ENCODE peak calls at places on chromosomes 7 and 10, in nine cellular contexts. B, H, G, R, Q, K, J, E and V are unnamed samples.

GRCh38 chr10:62669351-62669750 is 135.2 kb upstream of the ADO start:
- DNase-seq in H (no peak), B (no peak), Q (no peak), J (no peak), G (no peak), R (no peak), K (no peak), E (no peak), V (no peak)

GRCh38 chr10:131099028-131099427 is 212.5 kb downstream of the TCERG1L start:
- DNase-seq in G (no peak), H (no peak), R (no peak), Q (no peak), E (no peak), B (no peak), K (no peak), J (no peak), V (no peak)

GRCh38 chr7:100675581-100676350 is 2.2 kb downstream of the GNB2 start:
- DNase-seq in K (peak; percentile 35), G (peak; percentile 71), B (peak; percentile 63), E (peak; percentile 33), J (peak; percentile 73), Q (peak; percentile 76), H (peak; percentile 80), R (peak; percentile 53), V (peak; percentile 83)

GRCh38 chr7:117110480-117111315 is 157.4 kb downstream of the ST7 start:
- DNase-seq in G (no peak), J (no peak), E (no peak), B (no peak), K (no peak), H (no peak), Q (no peak), R (no peak), V (peak; percentile 13)

GRCh38 chr10:49363309-49364031 is 32.4 kb downstream of the DRGX start:
- DNase-seq in G (no peak), H (peak; percentile 5), R (no peak), Q (no peak), K (no peak), E (no peak), B (no peak), J (no peak), V (no peak)

GRCh38 chr7:143002106-143002505 is 24.8 kb downstream of the OR9A2 start:
- DNase-seq in G (no peak), Q (peak; percentile 55), H (no peak), K (peak; percentile 20), B (no peak), J (peak; percentile 48), R (no peak), E (no peak), V (no peak)

GRCh38 chr7:40306596-40306995 is 171.8 kb downstream of the SUGCT start:
- DNase-seq in H (no peak), G (no peak), B (peak; percentile 36), Q (peak; percentile 39), K (no peak), J (peak; percentile 53), E (no peak), R (peak; percentile 64), V (no peak)

GRCh38 chr7:118109607-118110006 is 74.4 kb upstream of the LSM8 start:
- DNase-seq in J (no peak), E (no peak), R (no peak), G (no peak), K (peak; percentile 63), B (no peak), H (no peak), Q (no peak), V (no peak)

GRCh38 chr10:131880016-131880590 is 20.7 kb upstream of the PPP2R2D start:
- DNase-seq in G (no peak), H (no peak), R (no peak), Q (no peak), B (no peak), E (no peak), J (no peak), K (no peak), V (no peak)

GRCh38 chr7:28481131-28481926 is 69.0 kb downstream of the CREB5 start:
- DNase-seq in B (peak; percentile 42), Q (peak; percentile 71), J (peak; percentile 72), R (peak; percentile 57), G (peak; percentile 28), K (no peak), E (no peak), H (no peak), V (no peak)

GRCh38 chr7:3005257-3005656 is 38.4 kb downstream of the CARD11 start:
- DNase-seq in H (no peak), J (no peak), K (no peak), E (no peak), B (no peak), G (no peak), Q (no peak), R (no peak), V (no peak)

GRCh38 chr7:47787249-47788069 is 160.8 kb downstream of the PKD1L1 start:
- DNase-seq in E (no peak), K (no peak), J (no peak), R (no peak), G (no peak), Q (no peak), H (no peak), B (no peak), V (no peak)

GRCh38 chr7:81013036-81013435 is 94.2 kb upstream of the SEMA3C start:
- DNase-seq in J (peak; percentile 73), E (peak; percentile 26), Q (peak; percentile 74), B (peak; percentile 80), K (peak; percentile 66), R (peak; percentile 66), H (no peak), G (no peak), V (no peak)

GRCh38 chr7:74262639-74263398 is 8.6 kb upstream of the RFC2 start:
- DNase-seq in K (no peak), J (no peak), G (no peak), R (no peak), E (no peak), H (no peak), B (no peak), Q (no peak), V (no peak)

GRCh38 chr7:35249537-35249907 is 4.4 kb downstream of the TBX20 start:
- DNase-seq in K (no peak), Q (peak; percentile 42), G (no peak), J (no peak), H (no peak), R (no peak), E (no peak), B (no peak), V (no peak)

DNA sequence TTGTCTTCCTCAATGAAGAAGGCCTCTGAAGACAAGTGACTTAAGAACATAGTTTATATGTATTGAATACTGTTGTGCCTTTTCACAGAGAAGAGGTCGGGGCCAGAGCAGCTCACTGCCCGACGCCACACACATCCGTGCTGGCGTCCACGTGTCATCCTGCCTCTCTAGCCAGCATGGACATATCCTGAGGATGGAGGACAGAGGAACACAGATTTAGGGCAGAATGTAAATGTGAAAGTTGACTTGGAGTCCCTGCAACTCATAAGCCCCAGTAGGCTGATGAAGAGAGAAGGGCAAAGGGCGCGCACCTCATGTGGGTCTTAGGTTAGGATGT is 1.3 kb downstream of the GPR146 start:
- DNase-seq in R (no peak), E (no peak), G (no peak), B (no peak), K (no peak), H (no peak), J (no peak), Q (no peak), V (no peak)
- TF ChIP-seq CTCF in R (no peak), E (no peak), G (no peak), B (no peak), K (no peak), H (no peak), J (no peak), Q (no peak), V (no peak)

GRCh38 chr10:34156781-34157425 is 658.2 kb downstream of the PARD3 start:
- DNase-seq in G (no peak), J (peak; percentile 25), K (peak; percentile 54), H (no peak), R (peak; percentile 30), B (peak; percentile 66), E (peak; percentile 9), Q (peak; percentile 27), V (no peak)
- TF ChIP-seq CTCF in G (no peak), J (peak; percentile 31), K (no peak), H (no peak), R (peak; percentile 22), B (peak; percentile 52), E (peak; percentile 44), Q (no peak), V (no peak)

DNA sequence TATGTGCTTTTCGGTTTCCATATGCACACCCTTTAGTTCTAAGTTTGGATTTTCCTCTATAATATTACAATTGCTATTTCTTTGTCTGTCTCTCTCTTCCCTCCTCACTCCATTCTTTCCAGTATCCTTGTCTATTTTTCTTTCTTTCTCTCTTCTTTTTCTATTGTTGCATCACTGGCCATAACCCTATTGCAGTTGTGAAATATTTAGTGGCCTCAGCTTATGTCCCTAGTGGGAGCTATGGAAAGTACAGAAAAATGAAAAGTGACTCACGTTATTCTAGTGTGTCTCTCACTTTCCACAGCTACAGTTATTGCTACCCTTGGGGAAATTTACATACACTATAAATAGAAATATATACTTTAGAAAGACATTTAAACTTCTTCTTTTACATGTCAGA is 59.1 kb downstream of the CNTNAP2 start:
- DNase-seq in Q (peak; percentile 23), G (no peak), H (no peak), J (peak; percentile 25), R (no peak), K (no peak), B (no peak), E (no peak), V (no peak)
- TF ChIP-seq CTCF in Q (peak; percentile 17), G (no peak), H (no peak), J (peak; percentile 27), R (no peak), K (no peak), B (no peak), E (no peak), V (no peak)

DNA sequence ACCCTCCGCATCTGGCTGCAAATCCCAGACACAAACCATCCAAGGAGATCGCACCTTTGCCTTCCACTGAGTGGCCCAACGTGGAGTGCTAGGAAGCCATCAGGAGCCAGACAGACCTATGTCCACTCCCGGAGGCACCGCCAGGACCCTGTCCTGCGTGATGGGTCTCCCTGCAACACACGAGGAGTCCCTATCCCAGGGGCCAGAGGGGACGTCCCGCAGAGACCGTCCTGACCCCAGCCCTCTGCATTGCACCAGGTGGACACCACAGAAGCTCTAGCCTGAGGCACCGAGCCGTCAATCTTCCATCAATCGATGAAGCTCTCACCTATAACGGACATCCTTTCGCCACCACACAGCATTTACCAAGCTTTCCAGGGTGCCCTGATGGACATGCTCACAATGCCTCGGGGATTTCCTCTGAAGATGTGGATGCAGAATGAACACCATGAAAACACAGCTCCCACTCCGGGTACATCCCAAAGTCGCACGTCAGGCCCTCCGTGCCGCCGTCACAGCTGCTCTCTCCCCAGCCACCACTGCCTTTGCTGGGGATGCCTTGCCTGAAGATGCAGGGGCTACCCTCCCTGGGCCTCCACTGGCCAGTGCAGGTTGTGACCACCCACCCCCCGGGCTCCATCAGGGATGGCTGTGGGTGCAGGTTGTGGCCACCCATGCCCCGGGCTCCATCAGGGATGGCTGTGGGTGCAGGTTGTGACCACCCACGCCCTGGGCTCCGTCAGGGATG is 54.1 kb downstream of the PTPRN2 start:
- DNase-seq in K (no peak), E (no peak), R (no peak), B (no peak), H (no peak), J (no peak), Q (no peak), G (no peak), V (no peak)
- TF ChIP-seq CTCF in K (no peak), E (no peak), R (no peak), B (no peak), H (no peak), J (no peak), Q (no peak), G (no peak), V (no peak)